ENCODE peak calls at places on chromosome 19, in five cellular contexts. I is H9, C is H1, Q is IMR-90, J is mesenchymal stem cell. N is an unnamed sample.

GRCh38 chr19:45774765-45775164 is 5.7 kb upstream of the SIX5 start:
- DNase-seq in I (peak), C (peak), Q (no peak), J (no peak), N (peak)

GRCh38 chr19:29277107-29277506 is 64.2 kb upstream of the UQCRFS1 start:
- DNase-seq in I (peak), C (no peak), Q (no peak), J (no peak), N (no peak)

GRCh38 chr19:3725640-3726310 is 17.6 kb downstream of the TJP3 start:
- DNase-seq in I (peak), C (peak), Q (no peak), J (peak), N (no peak)

GRCh38 chr19:3029070-3029923 is at the start of gene TLE2:
- DNase-seq in I (no peak), C (no peak), Q (no peak), J (no peak), N (no peak)

GRCh38 chr19:41339936-41340335 is 13.8 kb downstream of the TGFB1 start:
- DNase-seq in I (no peak), C (no peak), Q (peak), J (peak), N (peak)

GRCh38 chr19:31656507-31656906 is 307.3 kb upstream of the TSHZ3 start:
- DNase-seq in I (no peak), C (no peak), Q (no peak), J (no peak), N (no peak)

GRCh38 chr19:54035215-54036178 is 28.2 kb downstream of the VSTM1 start:
- DNase-seq in I (peak), C (no peak), Q (peak), J (peak), N (peak)

GRCh38 chr19:31783592-31783991 is 434.4 kb upstream of the TSHZ3 start:
- DNase-seq in I (no peak), C (no peak), Q (no peak), J (no peak), N (no peak)

GRCh38 chr19:23049256-23049655 is 46.3 kb upstream of the ZNF728 start:
- DNase-seq in I (no peak), C (no peak), Q (no peak), J (no peak), N (peak)

GRCh38 chr19:40689339-40690049 is 957 bp downstream of the NUMBL start:
- DNase-seq in I (no peak), C (no peak), Q (no peak), J (peak), N (peak)

GRCh38 chr19:29687897-29688728 is 22.9 kb downstream of the PLEKHF1 start:
- DNase-seq in I (no peak), C (no peak), Q (peak), J (peak), N (no peak)

GRCh38 chr19:4831351-4832340 is at the start of gene TICAM1:
- DNase-seq in I (no peak), C (no peak), Q (peak), J (peak), N (peak)

GRCh38 chr19:21824679-21825078 is 11.3 kb downstream of the ZNF43 start:
- DNase-seq in I (no peak), C (no peak), Q (peak), J (no peak), N (no peak)

GRCh38 chr19:38384209-38385027 is 3.4 kb downstream of the GGN start:
- DNase-seq in I (peak), C (no peak), Q (no peak), J (peak), N (peak)

GRCh38 chr19:49689133-49690072 is at the start of gene ADM5:
- DNase-seq in I (peak), C (no peak), Q (no peak), J (no peak), N (peak)

GRCh38 chr19:51904331-51905165 is at the start of gene ZNF649:
- DNase-seq in I (peak), C (peak), Q (peak), J (peak), N (peak)

GRCh38 chr19:35753634-35754364 is 3.0 kb downstream of the HSPB6 start:
- DNase-seq in I (no peak), C (no peak), Q (no peak), J (no peak), N (no peak)

GRCh38 chr19:4390017-4390861 is 10.1 kb downstream of the SH3GL1 start:
- DNase-seq in I (peak), C (peak), Q (peak), J (peak), N (peak)

GRCh38 chr19:29552454-29553280 is 26.9 kb downstream of the VSTM2B start:
- DNase-seq in I (peak), C (no peak), Q (no peak), J (no peak), N (no peak)

GRCh38 chr19:4389511-4390016 is 10.8 kb downstream of the SH3GL1 start:
- DNase-seq in I (no peak), C (no peak), Q (no peak), J (no peak), N (no peak)

GRCh38 chr19:52518646-52519045 is 8.8 kb upstream of the ZNF808 start:
- DNase-seq in I (no peak), C (no peak), Q (no peak), J (no peak), N (no peak)

GRCh38 chr19:36258028-36258875 is 43.3 kb downstream of the ZNF146 start:
- DNase-seq in I (no peak), C (no peak), Q (no peak), J (no peak), N (no peak)

GRCh38 chr19:36773223-36773579 is 594 bp upstream of the ZNF850 start:
- DNase-seq in I (no peak), C (no peak), Q (no peak), J (no peak), N (no peak)

GRCh38 chr19:38035515-38036495 is 128.8 kb downstream of the SIPA1L3 start:
- DNase-seq in I (no peak), C (no peak), Q (peak), J (peak), N (no peak)

GRCh38 chr19:28485300-28485699 is 727.7 kb downstream of the UQCRFS1 start:
- DNase-seq in I (no peak), C (no peak), Q (no peak), J (no peak), N (no peak)

GRCh38 chr19:42108527-42109389 is 23.5 kb downstream of the POU2F2 start:
- DNase-seq in I (peak), C (peak), Q (peak), J (peak), N (peak)

DNA sequence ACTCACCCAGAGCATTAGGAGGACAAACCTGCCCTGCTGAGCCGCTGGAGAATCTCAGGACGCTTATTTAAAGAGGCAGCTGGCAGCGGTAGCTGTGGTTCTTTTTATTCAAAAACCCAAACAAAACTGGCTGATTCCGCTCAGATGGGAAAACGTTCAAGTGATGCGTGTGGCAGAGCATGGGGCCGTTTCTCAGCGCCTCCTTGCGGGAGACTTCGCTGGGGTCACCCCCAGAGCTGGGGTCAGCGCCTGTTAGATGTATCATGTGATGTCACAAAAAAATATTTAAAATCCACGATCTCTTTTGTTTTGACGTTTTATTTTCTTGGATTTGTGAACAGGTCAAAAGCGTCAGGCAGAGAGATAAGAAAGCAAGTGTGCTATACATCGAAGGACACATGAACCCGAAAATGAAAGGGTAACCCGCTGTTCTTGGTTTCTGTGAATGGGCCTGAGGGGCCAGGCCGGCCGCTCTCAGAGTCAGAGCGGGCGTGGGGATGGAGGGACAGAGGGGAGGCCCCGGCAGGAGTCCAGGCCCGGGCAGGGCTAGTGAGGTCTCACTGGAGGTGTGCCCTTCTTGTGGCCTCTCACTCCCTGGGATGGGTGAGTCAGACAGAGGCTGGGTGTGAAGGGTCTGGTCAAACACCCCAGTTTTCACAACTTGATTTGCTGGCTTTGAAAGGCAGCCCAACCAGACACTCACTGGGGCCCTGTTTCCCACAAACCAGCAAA is 17.6 kb upstream of the NDUFS7 start:
- DNase-seq in I (no peak), C (no peak), Q (no peak), J (no peak), N (no peak)
- H3K18ac ChIP-seq in I (no peak), C (no peak), Q (no peak), J (no peak), N (no peak)

DNA sequence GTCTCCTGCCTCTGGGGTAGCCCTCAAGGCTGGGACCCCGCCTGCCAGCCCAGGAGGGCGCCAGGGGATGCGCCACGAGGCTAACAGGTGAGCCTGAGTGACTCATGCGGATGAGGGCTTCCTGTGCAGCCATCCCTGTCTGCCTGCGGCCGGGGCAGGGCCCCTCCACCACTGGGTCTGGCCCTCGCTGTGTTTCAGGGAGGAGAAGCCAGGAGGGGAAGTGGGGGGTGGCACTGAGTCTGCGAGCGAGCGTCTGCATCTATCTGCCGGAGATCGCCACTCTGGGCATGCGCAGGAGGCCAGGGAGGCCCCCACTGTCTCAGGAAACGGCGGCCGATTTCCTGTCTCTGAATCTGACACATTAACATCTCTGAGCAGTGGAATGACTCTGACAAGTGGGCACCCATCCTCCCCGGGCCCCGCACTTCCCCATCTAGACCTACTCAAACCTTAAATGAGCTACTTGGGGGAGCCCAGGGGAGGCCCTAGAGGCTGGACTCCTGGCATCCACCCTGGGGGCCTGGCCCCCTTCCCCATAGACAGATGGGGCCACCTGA is 19.7 kb downstream of the RFX1 start:
- DNase-seq in I (peak), C (peak), Q (peak), J (peak), N (peak)
- H2AFZ ChIP-seq in I (no peak), C (no peak), Q (peak), J (peak), N (no peak)

GRCh38 chr19:33261511-33262192 is 36.0 kb upstream of the SLC7A10 start:
- DNase-seq in I (no peak), C (no peak), Q (no peak), J (no peak), N (no peak)
- H3K18ac ChIP-seq in I (no peak), C (peak), Q (no peak), J (no peak), N (no peak)

GRCh38 chr19:43430142-43430710 is 15.5 kb downstream of the TEX101 start:
- DNase-seq in I (peak), C (no peak), Q (no peak), J (no peak), N (no peak)

GRCh38 chr19:43430976-43431375 is 16.3 kb downstream of the TEX101 start:
- DNase-seq in I (no peak), C (no peak), Q (no peak), J (no peak), N (no peak)

GRCh38 chr19:43433689-43434088 is 19.0 kb downstream of the TEX101 start:
- DNase-seq in I (no peak), C (no peak), Q (no peak), J (no peak), N (no peak)

GRCh38 chr19:43435775-43436174 is 21.1 kb downstream of the TEX101 start:
- DNase-seq in I (no peak), C (no peak), Q (no peak), J (no peak), N (no peak)

GRCh38 chr19:43432866-43433673 is 18.4 kb downstream of the TEX101 start:
- DNase-seq in I (peak), C (peak), Q (peak), J (peak), N (peak)
- H2AFZ ChIP-seq in I (no peak), C (no peak), Q (no peak), J (no peak), N (no peak)

GRCh38 chr19:48672994-48673393 is at the start of gene NTN5:
- DNase-seq in I (no peak), C (no peak), Q (no peak), J (no peak), N (no peak)
- H3K18ac ChIP-seq in I (no peak), C (peak), Q (no peak), J (no peak), N (no peak)